ENCODE peak calls at places on chromosomes 2 and 18, in nine cellular contexts. G is ELR, E is T-helper 9 cell, N is NCI-H1694, B is cerebellum, U is cardiac fibroblast, T is brain microvascular endothelial cell, A is NCI-H1105, Z is HCT116. F is an unnamed sample.
A peak's percentile ranks its signal among the peaks of the same experiment; 100 is the strongest.

GRCh38 chr18:12477606-12478005 is 69.9 kb downstream of the PRELID3A start:
- DNase-seq in Z (no peak), E (no peak), N (no peak), B (no peak), G (no peak), A (no peak), U (no peak), T (no peak), F (no peak)

GRCh38 chr2:85642725-85643124 is 25.3 kb downstream of the SFTPB start:
- DNase-seq in G (no peak), T (no peak), E (no peak), B (no peak), N (no peak), U (no peak), Z (no peak), A (no peak), F (no peak)

GRCh38 chr2:20411361-20411894 is 35.4 kb upstream of the RHOB start:
- DNase-seq in A (no peak), E (peak; percentile 55), U (peak; percentile 91), G (peak; percentile 83), N (peak; percentile 85), T (peak; percentile 84), B (no peak), Z (peak; percentile 61), F (no peak)

GRCh38 chr18:79849328-79850207 is 51.8 kb downstream of the KCNG2 start:
- DNase-seq in T (no peak), A (no peak), E (no peak), G (no peak), B (no peak), N (no peak), Z (no peak), U (no peak), F (no peak)

GRCh38 chr2:168432565-168433186 is 23.4 kb upstream of the CERS6 start:
- DNase-seq in A (peak; percentile 12), T (no peak), U (no peak), B (no peak), E (no peak), N (no peak), G (no peak), Z (no peak), F (no peak)

GRCh38 chr2:214519258-214519818 is 108.5 kb downstream of the VWC2L start:
- DNase-seq in Z (no peak), G (no peak), N (no peak), T (no peak), B (no peak), E (no peak), A (no peak), U (no peak), F (no peak)

GRCh38 chr18:55981712-55982475 is 393.9 kb upstream of the TCF4 start:
- DNase-seq in T (no peak), Z (no peak), B (no peak), E (no peak), G (no peak), U (no peak), N (no peak), A (no peak), F (no peak)

GRCh38 chr2:188050716-188051115 is 241.0 kb upstream of the GULP1 start:
- DNase-seq in E (no peak), G (no peak), T (no peak), N (no peak), B (no peak), A (no peak), U (no peak), Z (no peak), F (no peak)

GRCh38 chr2:27001851-27002369 is 30.9 kb upstream of the TMEM214 start:
- DNase-seq in T (no peak), G (no peak), B (no peak), N (no peak), A (no peak), E (no peak), Z (no peak), U (no peak), F (no peak)

GRCh38 chr2:12389354-12390045 is 327.2 kb upstream of the TRIB2 start:
- DNase-seq in T (no peak), B (no peak), G (no peak), N (no peak), E (no peak), Z (no peak), U (peak; percentile 27), A (no peak), F (no peak)

GRCh38 chr2:70002241-70002896 is 40.9 kb upstream of the ASPRV1 start:
- DNase-seq in Z (no peak), N (no peak), B (no peak), E (no peak), T (no peak), G (no peak), A (peak; percentile 43), U (no peak), F (no peak)

GRCh38 chr18:63850010-63850409 is 37.5 kb upstream of the SERPINB2 start:
- DNase-seq in G (peak; percentile 77), B (no peak), E (no peak), T (peak; percentile 53), Z (peak; percentile 32), A (peak; percentile 39), U (peak; percentile 39), N (no peak), F (no peak)